ENCODE peak calls at places on chromosomes 7 and 10, in seven cellular contexts. B, K, L, A, Q, Y and Z are unnamed samples.

GRCh38 chr10:103837370-103838094 is 17.8 kb downstream of the SH3PXD2A start:
- DNase-seq in B (peak; percentile 47), K (no peak), L (peak; percentile 55), A (no peak), Q (no peak), Y (no peak), Z (no peak)

GRCh38 chr10:107813396-107813795 is 648.9 kb upstream of the SORCS1 start:
- DNase-seq in B (no peak), K (no peak), L (no peak), A (no peak), Q (no peak), Y (no peak), Z (no peak)

GRCh38 chr10:117348236-117348635 is 27.0 kb downstream of the PDZD8 start:
- DNase-seq in B (no peak), K (no peak), L (no peak), A (no peak), Q (no peak), Y (no peak), Z (no peak)

GRCh38 chr10:48439581-48440041 is 133.1 kb downstream of the MAPK8 start:
- DNase-seq in B (no peak), K (no peak), L (no peak), A (no peak), Q (peak; percentile 52), Y (peak; percentile 65), Z (no peak)

GRCh38 chr7:130207033-130207432 is 627 bp upstream of the SSMEM1 start:
- DNase-seq in B (no peak), K (no peak), L (no peak), A (no peak), Q (no peak), Y (no peak), Z (no peak)

GRCh38 chr10:111102381-111102973 is 25.6 kb downstream of the ADRA2A start:
- DNase-seq in B (peak; percentile 62), K (no peak), L (no peak), A (no peak), Q (no peak), Y (no peak), Z (no peak)

GRCh38 chr7:7321681-7322080 is 139.3 kb downstream of the C1GALT1 start:
- DNase-seq in B (no peak), K (no peak), L (no peak), A (no peak), Q (peak; percentile 44), Y (peak; percentile 54), Z (peak; percentile 66)

GRCh38 chr10:125102216-125102615 is 58.1 kb downstream of the CTBP2 start:
- DNase-seq in B (no peak), K (no peak), L (peak; percentile 62), A (no peak), Q (peak; percentile 32), Y (peak; percentile 22), Z (no peak)

GRCh38 chr10:125812128-125812527 is 10.9 kb downstream of the UROS start:
- DNase-seq in B (no peak), K (no peak), L (no peak), A (no peak), Q (no peak), Y (no peak), Z (no peak)

GRCh38 chr7:69445549-69445948 is 152.7 kb upstream of the AUTS2 start:
- DNase-seq in B (no peak), K (no peak), L (no peak), A (no peak), Q (no peak), Y (no peak), Z (no peak)

GRCh38 chr7:26369519-26370385 is 78.1 kb downstream of the SNX10 start:
- DNase-seq in B (no peak), K (no peak), L (no peak), A (no peak), Q (peak; percentile 20), Y (peak; percentile 36), Z (no peak)

GRCh38 chr10:95248989-95249388 is 41.8 kb downstream of the PDLIM1 start:
- DNase-seq in B (no peak), K (no peak), L (no peak), A (no peak), Q (no peak), Y (no peak), Z (no peak)

GRCh38 chr7:26280097-26280496 is 11.6 kb upstream of the SNX10 start:
- DNase-seq in B (no peak), K (no peak), L (no peak), A (no peak), Q (no peak), Y (no peak), Z (no peak)

GRCh38 chr7:98266840-98267239 is 14.6 kb upstream of the BRI3 start:
- DNase-seq in B (no peak), K (no peak), L (no peak), A (no peak), Q (no peak), Y (no peak), Z (no peak)

GRCh38 chr10:24133839-24134238 is 75.1 kb upstream of the KIAA1217 start:
- DNase-seq in B (no peak), K (no peak), L (no peak), A (no peak), Q (no peak), Y (no peak), Z (no peak)

GRCh38 chr10:86389441-86390193 is 23.0 kb upstream of the GRID1 start:
- DNase-seq in B (peak; percentile 67), K (no peak), L (no peak), A (peak; percentile 89), Q (peak; percentile 70), Y (no peak), Z (no peak)

GRCh38 chr7:81367335-81367801 is 402.5 kb downstream of the HGF start:
- DNase-seq in B (peak; percentile 83), K (no peak), L (peak; percentile 81), A (no peak), Q (no peak), Y (no peak), Z (peak; percentile 59)

GRCh38 chr7:23184709-23185354 is 3.0 kb downstream of the NUP42 start:
- DNase-seq in B (no peak), K (peak; percentile 42), L (no peak), A (no peak), Q (peak; percentile 43), Y (peak; percentile 49), Z (no peak)

GRCh38 chr10:14325325-14325955 is 5.3 kb downstream of the FRMD4A start:
- DNase-seq in B (no peak), K (peak; percentile 8), L (no peak), A (no peak), Q (peak; percentile 23), Y (peak; percentile 24), Z (no peak)

GRCh38 chr7:117065585-117066150 is 112.4 kb downstream of the ST7 start:
- DNase-seq in B (no peak), K (no peak), L (no peak), A (no peak), Q (no peak), Y (no peak), Z (no peak)

GRCh38 chr7:81299272-81299671 is 380.4 kb upstream of the SEMA3C start:
- DNase-seq in B (no peak), K (peak; percentile 88), L (no peak), A (no peak), Q (no peak), Y (no peak), Z (no peak)

GRCh38 chr10:34666008-34666700 is 148.9 kb downstream of the PARD3 start:
- DNase-seq in B (peak; percentile 83), K (peak; percentile 76), L (no peak), A (no peak), Q (peak; percentile 37), Y (no peak), Z (no peak)

GRCh38 chr10:4359003-4359402 is 467.0 kb upstream of the AKR1E2 start:
- DNase-seq in B (no peak), K (no peak), L (no peak), A (no peak), Q (no peak), Y (no peak), Z (no peak)

GRCh38 chr10:121813211-121813812 is 114.5 kb downstream of the ATE1 start:
- DNase-seq in B (no peak), K (no peak), L (no peak), A (no peak), Q (no peak), Y (no peak), Z (no peak)

GRCh38 chr10:48607356-48608278 is 2.7 kb upstream of the ARHGAP22 start:
- DNase-seq in B (peak; percentile 53), K (no peak), L (peak; percentile 37), A (no peak), Q (no peak), Y (no peak), Z (no peak)

GRCh38 chr7:3416453-3416852 is 115.4 kb downstream of the SDK1 start:
- DNase-seq in B (no peak), K (no peak), L (no peak), A (no peak), Q (no peak), Y (no peak), Z (no peak)

GRCh38 chr10:89643812-89644690 is 991 bp downstream of the PANK1 start:
- DNase-seq in B (peak; percentile 85), K (peak; percentile 82), L (peak; percentile 80), A (peak; percentile 91), Q (peak; percentile 89), Y (peak; percentile 99), Z (no peak)

GRCh38 chr7:74093671-74094223 is 10.1 kb downstream of the LIMK1 start:
- DNase-seq in B (peak; percentile 70), K (no peak), L (no peak), A (peak; percentile 86), Q (no peak), Y (no peak), Z (no peak)
- TF ChIP-seq POLR2AphosphoS5 in B (no peak), K (no peak), L (no peak), A (no peak), Q (no peak), Y (no peak), Z (no peak)

GRCh38 chr7:10210000-10210399 is 763.7 kb upstream of the PHF14 start:
- DNase-seq in B (no peak), K (no peak), L (no peak), A (no peak), Q (no peak), Y (no peak), Z (no peak)
- H3K27ac ChIP-seq in B (no peak overlapping the region), K (no peak overlapping the region), L (no peak overlapping the region), A (no peak overlapping the region), Q (no peak overlapping the region), Y (no peak overlapping the region), Z (no peak overlapping the region)

DNA sequence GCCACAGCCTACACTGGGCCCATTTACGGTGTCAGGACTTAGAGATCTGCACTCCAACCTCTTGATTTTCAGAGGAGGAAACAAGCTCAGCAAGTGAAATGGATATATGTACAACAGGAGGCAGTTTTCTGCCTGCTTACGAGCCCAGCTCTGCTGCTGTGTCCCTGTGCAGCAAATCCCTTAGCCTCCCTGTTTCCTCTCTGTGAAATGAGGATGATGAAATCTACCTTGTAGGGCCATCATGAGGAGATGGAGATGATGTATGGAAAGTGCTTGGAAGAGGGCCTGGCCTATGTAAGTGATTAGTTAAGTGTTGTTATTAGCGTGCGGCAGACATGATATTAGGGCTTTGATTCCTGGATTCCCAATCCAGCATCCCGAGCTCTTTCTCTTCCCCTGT is 113.6 kb downstream of the MARCHF5 start:
- DNase-seq in B (no peak), K (no peak), L (no peak), A (no peak), Q (no peak), Y (no peak), Z (no peak)
- TF ChIP-seq POLR2AphosphoS5 in B (no peak), K (no peak), L (no peak), A (no peak), Q (no peak), Y (no peak), Z (no peak)

GRCh38 chr7:150434240-150434639 is 16.2 kb upstream of the GIMAP8 start:
- DNase-seq in B (no peak), K (no peak), L (no peak), A (no peak), Q (no peak), Y (no peak), Z (no peak)
- H3K27ac ChIP-seq in B (no peak overlapping the region), K (no peak overlapping the region), L (no peak overlapping the region), A (no peak overlapping the region), Q (peak overlapping the region; percentile 36), Y (no peak overlapping the region), Z (no peak overlapping the region)